ENCODE peak calls at places on chromosomes 2 and 18, in nine cellular contexts. J, Q, E, H, W, V, N, T and F are unnamed samples.

GRCh38 chr2:43302311-43303051 is 76.1 kb upstream of the ZFP36L2 start:
- DNase-seq in J (no peak), N (no peak), E (no peak), Q (no peak), H (no peak), V (no peak), T (no peak), W (no peak), F (no peak)

GRCh38 chr2:120231974-120232635 is 8.9 kb upstream of the TMEM185B start:
- DNase-seq in V (no peak), J (no peak), W (peak), T (no peak), E (no peak), H (peak), N (peak), Q (peak), F (no peak)

GRCh38 chr2:763766-764525 is 86.7 kb upstream of the TMEM18 start:
- DNase-seq in T (no peak), H (no peak), J (peak), E (no peak), W (no peak), N (no peak), Q (no peak), V (no peak), F (no peak)

GRCh38 chr2:62197017-62197586 is 1.2 kb downstream of the B3GNT2 start:
- DNase-seq in J (peak), V (peak), N (no peak), Q (no peak), E (no peak), W (no peak), H (no peak), T (no peak), F (peak)

GRCh38 chr2:68912732-68913131 is 40.0 kb downstream of the GKN2 start:
- DNase-seq in N (no peak), W (no peak), E (no peak), T (no peak), H (no peak), J (no peak), Q (no peak), V (no peak), F (no peak)

GRCh38 chr18:33755918-33756590 is 178.0 kb downstream of the ASXL3 start:
- DNase-seq in Q (no peak), H (no peak), T (peak), N (peak), V (no peak), J (peak), W (peak), E (peak), F (peak)

GRCh38 chr2:199485732-199486335 is 28.1 kb upstream of the SATB2 start:
- DNase-seq in E (peak), V (peak), N (no peak), H (no peak), W (peak), Q (no peak), J (peak), T (peak), F (peak)

GRCh38 chr2:141878016-141878415 is 252.8 kb downstream of the LRP1B start:
- DNase-seq in E (peak), V (no peak), N (no peak), Q (no peak), H (no peak), W (no peak), J (no peak), T (peak), F (no peak)

GRCh38 chr18:48562075-48562474 is 23.2 kb downstream of the CTIF start:
- DNase-seq in W (no peak), H (no peak), J (no peak), N (no peak), Q (peak), V (no peak), T (no peak), E (no peak), F (no peak)

GRCh38 chr2:233803994-233804393 is 25.9 kb downstream of the MROH2A start:
- DNase-seq in N (peak), T (no peak), V (no peak), H (no peak), E (no peak), J (no peak), W (no peak), Q (peak), F (no peak)

GRCh38 chr2:189580267-189580661 is 322 bp downstream of the SLC40A1 start:
- DNase-seq in E (peak), T (peak), V (peak), H (no peak), Q (peak), J (no peak), N (peak), W (no peak), F (peak)

GRCh38 chr18:37396981-37397720 is 168.4 kb downstream of the CELF4 start:
- DNase-seq in T (no peak), Q (peak), N (no peak), J (no peak), V (no peak), W (peak), H (no peak), E (no peak), F (no peak)

GRCh38 chr2:239670463-239671120 is 269.8 kb upstream of the HDAC4 start:
- DNase-seq in J (no peak), Q (no peak), V (no peak), W (no peak), N (no peak), T (no peak), H (no peak), E (no peak), F (no peak)

GRCh38 chr2:162085090-162085891 is 11.3 kb upstream of the DPP4 start:
- DNase-seq in J (peak), N (no peak), E (peak), Q (no peak), H (no peak), W (peak), V (no peak), T (peak), F (no peak)

GRCh38 chr2:8977758-8978157 is 25.7 kb downstream of the MBOAT2 start:
- DNase-seq in V (no peak), H (no peak), E (no peak), N (no peak), Q (no peak), W (no peak), T (no peak), J (no peak), F (no peak)

GRCh38 chr2:156379714-156380113 is 47.2 kb upstream of the NR4A2 start:
- DNase-seq in N (no peak), Q (no peak), W (no peak), E (no peak), V (no peak), J (no peak), H (no peak), T (no peak), F (no peak)

GRCh38 chr2:26456701-26457224 is 21.2 kb downstream of the OTOF start:
- DNase-seq in J (no peak), T (no peak), E (no peak), W (no peak), H (no peak), Q (no peak), V (no peak), N (peak), F (peak)

GRCh38 chr18:60549338-60549960 is 176.9 kb upstream of the MC4R start:
- DNase-seq in J (peak), N (no peak), V (no peak), Q (no peak), E (peak), T (peak), W (peak), H (no peak), F (peak)

GRCh38 chr2:46779447-46779941 is 136.1 kb downstream of the MCFD2 start:
- DNase-seq in W (peak), T (peak), V (no peak), E (peak), Q (no peak), N (no peak), J (peak), H (no peak), F (peak)

GRCh38 chr2:165621086-165621560 is 151.6 kb downstream of the CSRNP3 start:
- DNase-seq in J (peak), E (peak), V (no peak), T (peak), N (no peak), W (peak), Q (no peak), H (no peak), F (no peak)

GRCh38 chr18:55934801-55935200 is 346.8 kb upstream of the TCF4 start:
- DNase-seq in E (no peak), J (no peak), V (no peak), W (no peak), H (no peak), Q (no peak), N (no peak), T (no peak), F (no peak)

GRCh38 chr2:127052068-127052770 is 54.7 kb downstream of the BIN1 start:
- DNase-seq in Q (peak), V (peak), N (peak), H (no peak), T (no peak), J (no peak), E (no peak), W (no peak), F (no peak)

GRCh38 chr2:240299710-240300068 is 135.8 kb upstream of the GPC1 start:
- DNase-seq in E (no peak), Q (no peak), V (no peak), T (no peak), N (no peak), W (no peak), J (no peak), H (no peak), F (no peak)

GRCh38 chr2:155525194-155525593 is 807.3 kb downstream of the NR4A2 start:
- DNase-seq in T (no peak), Q (no peak), N (no peak), W (no peak), H (no peak), J (peak), E (no peak), V (no peak), F (no peak)

GRCh38 chr2:236536727-236537398 is 32.8 kb upstream of the ACKR3 start:
- DNase-seq in Q (peak), E (no peak), N (no peak), T (no peak), V (no peak), H (peak), J (no peak), W (no peak), F (no peak)
- TF ChIP-seq CTCF in Q (no peak), E (no peak), N (no peak), T (no peak), V (no peak), H (no peak), J (no peak), W (no peak), F (no peak)

GRCh38 chr2:178420463-178420990 is 30.4 kb downstream of the PRKRA start:
- DNase-seq in V (no peak), Q (no peak), T (no peak), W (no peak), E (no peak), H (no peak), N (no peak), J (no peak), F (no peak)

GRCh38 chr2:178418426-178418825 is 32.5 kb downstream of the PRKRA start:
- DNase-seq in T (peak), W (peak), N (no peak), Q (no peak), E (no peak), V (no peak), J (peak), H (no peak), F (no peak)

GRCh38 chr2:178422097-178422496 is 28.9 kb downstream of the PRKRA start:
- DNase-seq in Q (no peak), V (no peak), E (no peak), J (no peak), W (no peak), H (no peak), T (no peak), N (no peak), F (no peak)

GRCh38 chr2:178417916-178418315 is 33.1 kb downstream of the PRKRA start:
- DNase-seq in W (no peak), J (no peak), E (no peak), N (no peak), Q (no peak), V (no peak), T (no peak), H (no peak), F (no peak)

DNA sequence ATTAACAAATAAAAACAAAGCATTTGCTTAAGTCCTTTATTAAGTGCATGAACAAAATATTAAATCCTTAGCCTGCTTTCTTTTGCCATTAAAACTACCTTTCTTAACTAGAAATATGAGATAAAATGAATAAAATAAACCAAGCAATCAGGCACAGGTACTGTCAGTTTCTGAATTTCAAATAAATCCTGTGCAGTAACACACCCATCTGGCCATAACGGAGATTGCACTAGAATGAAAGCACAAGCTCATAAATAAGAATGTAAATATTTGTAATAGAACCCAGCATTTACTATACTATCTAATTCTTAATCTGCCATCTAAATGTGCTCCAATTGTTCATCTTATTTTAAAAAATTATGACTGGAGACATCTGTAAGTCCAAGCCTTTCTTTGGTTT is 31.9 kb downstream of the PRKRA start:
- DNase-seq in Q (no peak), N (no peak), W (peak), J (peak), T (no peak), H (no peak), E (no peak), V (no peak), F (no peak)
- TF ChIP-seq CTCF in Q (no peak), N (no peak), W (peak), J (peak), T (no peak), H (no peak), E (peak), V (no peak), F (no peak)

DNA sequence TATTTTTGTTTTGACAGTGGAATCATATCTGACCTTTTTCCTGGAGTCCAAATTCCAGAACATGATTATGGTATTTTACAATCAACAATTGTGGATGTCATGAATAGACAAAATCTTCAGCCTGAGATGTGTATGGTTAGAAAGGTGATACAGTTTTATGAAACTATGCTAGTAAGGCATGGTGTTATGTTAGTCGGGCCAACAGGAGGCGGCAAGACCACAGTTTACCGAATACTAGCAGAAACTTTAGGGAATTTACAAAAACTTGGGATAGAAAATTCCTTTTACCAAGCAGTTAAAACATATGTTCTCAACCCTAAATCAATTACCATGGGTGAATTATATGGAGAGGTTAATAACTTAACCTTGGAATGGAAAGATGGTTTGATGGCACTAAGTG is 137.0 kb downstream of the DNAH6 start:
- DNase-seq in E (no peak), Q (no peak), H (no peak), J (no peak), T (no peak), W (no peak), N (no peak), V (no peak), F (no peak)
- TF ChIP-seq CTCF in E (peak), Q (no peak), H (no peak), J (no peak), T (no peak), W (no peak), N (no peak), V (no peak), F (no peak)

GRCh38 chr18:80034852-80035406 is 695 bp downstream of the RBFA start:
- DNase-seq in T (no peak), W (peak), H (no peak), E (no peak), V (no peak), J (peak), N (no peak), Q (no peak), F (no peak)
- TF ChIP-seq CTCF in T (no peak), W (no peak), H (no peak), E (no peak), V (no peak), J (no peak), N (no peak), Q (no peak), F (no peak)

GRCh38 chr2:11682590-11682915 is 12.6 kb upstream of the NTSR2 start:
- DNase-seq in Q (no peak), T (no peak), N (peak), H (no peak), V (no peak), J (no peak), E (no peak), W (no peak), F (no peak)

GRCh38 chr2:11680901-11681721 is 11.1 kb upstream of the NTSR2 start:
- DNase-seq in Q (no peak), N (peak), J (no peak), W (no peak), E (no peak), V (no peak), H (no peak), T (no peak), F (no peak)

GRCh38 chr2:11680181-11680900 is 10.3 kb upstream of the NTSR2 start:
- DNase-seq in Q (no peak), N (peak), T (no peak), H (no peak), J (peak), V (no peak), W (no peak), E (no peak), F (no peak)

GRCh38 chr2:11683486-11683885 is 13.5 kb upstream of the NTSR2 start:
- DNase-seq in Q (no peak), H (no peak), J (no peak), V (no peak), T (no peak), N (peak), E (no peak), W (no peak), F (no peak)

GRCh38 chr2:11681722-11682589 is 12.0 kb upstream of the NTSR2 start:
- DNase-seq in Q (peak), H (no peak), V (no peak), E (no peak), N (peak), W (no peak), T (no peak), J (peak), F (peak)
- TF ChIP-seq CTCF in Q (peak), H (peak), V (peak), E (peak), N (peak), W (peak), T (peak), J (peak), F (peak)

GRCh38 chr2:223594259-223594658 is 7.9 kb downstream of the SCG2 start:
- DNase-seq in E (no peak), W (no peak), J (no peak), V (no peak), N (no peak), H (no peak), T (no peak), Q (no peak), F (no peak)

GRCh38 chr2:223597071-223597470 is 5.1 kb downstream of the SCG2 start:
- DNase-seq in J (no peak), Q (no peak), E (peak), W (no peak), N (no peak), T (peak), V (no peak), H (no peak), F (no peak)

GRCh38 chr2:223599646-223600009 is 2.5 kb downstream of the SCG2 start:
- DNase-seq in N (no peak), J (no peak), T (peak), Q (no peak), W (no peak), H (no peak), E (peak), V (no peak), F (no peak)

GRCh38 chr2:223598994-223599645 is 3.0 kb downstream of the SCG2 start:
- DNase-seq in E (peak), T (peak), Q (no peak), W (peak), V (no peak), N (no peak), J (no peak), H (no peak), F (no peak)

DNA sequence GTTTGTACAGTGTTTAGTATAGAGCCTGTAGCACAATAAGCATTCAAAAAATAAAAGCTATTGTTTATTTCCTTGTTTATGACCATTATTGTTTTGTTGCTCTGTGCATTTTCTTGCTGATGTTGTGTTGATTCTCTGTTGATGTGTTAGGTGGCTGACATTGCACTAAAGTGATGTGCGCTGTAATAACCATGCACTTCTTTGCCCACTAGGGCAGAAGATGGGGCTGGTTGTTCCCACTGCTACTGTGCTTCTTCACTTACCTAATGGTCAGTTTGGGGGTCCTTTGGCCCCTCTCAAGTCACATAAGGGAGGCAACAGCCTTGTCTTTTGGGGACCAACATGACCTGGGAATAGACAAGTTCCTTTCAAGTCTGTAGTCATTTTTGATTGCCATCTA is 6.0 kb downstream of the SCG2 start:
- DNase-seq in Q (no peak), W (no peak), T (no peak), H (no peak), V (no peak), N (no peak), E (no peak), J (no peak), F (no peak)
- TF ChIP-seq CTCF in Q (no peak), W (no peak), T (no peak), H (no peak), V (no peak), N (no peak), E (no peak), J (no peak), F (no peak)

DNA sequence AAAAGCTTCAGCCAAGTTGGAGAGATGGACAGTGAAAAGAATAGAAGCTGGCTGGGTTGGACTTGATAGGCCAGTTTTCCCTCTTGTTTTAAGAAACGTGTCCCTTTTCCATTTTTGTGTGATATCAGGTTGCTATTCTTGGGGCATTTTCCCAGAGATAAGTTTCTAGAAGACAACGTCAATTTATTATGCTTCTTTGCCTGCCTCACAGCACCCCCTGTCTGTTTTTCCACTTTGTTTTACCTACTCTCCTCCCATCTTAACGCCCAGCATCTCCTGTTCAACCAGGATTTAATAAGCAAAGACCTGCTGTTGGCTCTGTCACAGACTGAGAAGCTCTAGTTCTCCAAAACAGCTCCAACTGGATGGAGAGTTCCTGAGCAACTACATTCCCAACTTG is 317.8 kb upstream of the ZNF521 start:
- DNase-seq in H (no peak), J (no peak), V (no peak), T (no peak), E (no peak), Q (no peak), N (no peak), W (no peak), F (no peak)
- TF ChIP-seq CTCF in H (no peak), J (no peak), V (no peak), T (no peak), E (no peak), Q (no peak), N (no peak), W (no peak), F (no peak)

DNA sequence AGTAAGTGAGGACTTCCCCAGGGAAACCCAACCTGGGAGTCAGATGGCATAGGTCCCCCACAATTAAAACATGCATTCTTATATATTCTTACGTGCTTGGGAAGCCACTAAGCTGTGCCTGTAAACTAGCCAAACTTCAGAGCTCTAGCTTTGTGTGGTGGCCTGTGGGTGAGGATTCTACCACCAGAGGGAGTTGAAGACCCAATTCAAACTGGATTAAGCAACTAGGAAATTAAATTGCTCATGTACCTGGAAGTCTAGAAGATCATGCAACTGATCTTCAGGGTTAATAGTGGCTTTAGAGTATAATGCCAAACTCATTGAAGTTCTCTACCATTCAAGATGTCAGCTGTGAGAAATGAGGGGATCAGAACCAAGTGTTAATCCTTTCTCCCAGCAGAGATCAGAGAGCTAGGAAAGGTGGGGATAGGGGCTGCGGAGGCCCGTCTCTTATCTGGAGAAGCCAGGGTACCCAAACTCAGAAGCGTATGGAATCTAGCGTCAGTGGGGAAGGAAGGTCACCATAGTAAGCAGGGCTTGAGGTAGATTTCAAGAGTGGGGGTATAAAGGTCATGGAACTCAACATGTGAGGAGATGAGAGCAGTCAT is 53.2 kb upstream of the CCDC85A start:
- DNase-seq in Q (no peak), H (no peak), N (no peak), E (peak), W (peak), J (peak), T (peak), V (no peak), F (peak)
- TF ChIP-seq CTCF in Q (peak), H (no peak), N (no peak), E (peak), W (peak), J (peak), T (peak), V (no peak), F (peak)